ENCODE peak calls at places on chromosomes 16 and 17, in eight cellular contexts. One of them, this sample, is unnamed.

GRCh38 chr16:13291934-13292333 is 390.5 kb downstream of the SHISA9 start:
- DNase-seq in stimulated activated CD4-positive, alpha-beta T cell treated with anti-CD3 and anti-CD28 coated beads, TNF-alpha, amount 100 ng/mL, for 1 hour: no peak
- DNase-seq in posterior cingulate gyrus: no peak
- DNase-seq in globus pallidus: no peak
- DNase-seq in NCI-H1417: no peak
- DNase-seq in Caco-2: no peak
- DNase-seq in naive thymus-derived CD8-positive, alpha-beta T cell: no peak
- DNase-seq in neural crest cell: peak; percentile 18
- DNase-seq in this sample: no peak

GRCh38 chr16:70331588-70332358 is 14.9 kb upstream of the DDX19A start:
- DNase-seq in naive thymus-derived CD8-positive, alpha-beta T cell: peak; percentile 19
- DNase-seq in globus pallidus: no peak
- DNase-seq in stimulated activated CD4-positive, alpha-beta T cell treated with anti-CD3 and anti-CD28 coated beads, TNF-alpha, amount 100 ng/mL, for 1 hour: no peak
- DNase-seq in NCI-H1417: peak; percentile 11
- DNase-seq in posterior cingulate gyrus: peak; percentile 86
- DNase-seq in neural crest cell: peak; percentile 4
- DNase-seq in Caco-2: no peak
- DNase-seq in this sample: peak; percentile 48

GRCh38 chr16:58324792-58325191 is 30.0 kb upstream of the PRSS54 start:
- DNase-seq in NCI-H1417: peak; percentile 47
- DNase-seq in stimulated activated CD4-positive, alpha-beta T cell treated with anti-CD3 and anti-CD28 coated beads, TNF-alpha, amount 100 ng/mL, for 1 hour: no peak
- DNase-seq in posterior cingulate gyrus: no peak
- DNase-seq in naive thymus-derived CD8-positive, alpha-beta T cell: no peak
- DNase-seq in Caco-2: no peak
- DNase-seq in neural crest cell: no peak
- DNase-seq in globus pallidus: no peak
- DNase-seq in this sample: no peak

GRCh38 chr16:57999971-58000705 is at the start of gene ZNF319:
- DNase-seq in globus pallidus: no peak
- DNase-seq in NCI-H1417: peak; percentile 61
- DNase-seq in naive thymus-derived CD8-positive, alpha-beta T cell: no peak
- DNase-seq in stimulated activated CD4-positive, alpha-beta T cell treated with anti-CD3 and anti-CD28 coated beads, TNF-alpha, amount 100 ng/mL, for 1 hour: no peak
- DNase-seq in Caco-2: no peak
- DNase-seq in posterior cingulate gyrus: peak; percentile 97
- DNase-seq in neural crest cell: no peak
- DNase-seq in this sample: no peak

GRCh38 chr17:76264425-76264754 is 758 bp upstream of the UBALD2 start:
- DNase-seq in naive thymus-derived CD8-positive, alpha-beta T cell: no peak
- DNase-seq in stimulated activated CD4-positive, alpha-beta T cell treated with anti-CD3 and anti-CD28 coated beads, TNF-alpha, amount 100 ng/mL, for 1 hour: no peak
- DNase-seq in neural crest cell: no peak
- DNase-seq in posterior cingulate gyrus: no peak
- DNase-seq in globus pallidus: no peak
- DNase-seq in Caco-2: no peak
- DNase-seq in NCI-H1417: no peak
- DNase-seq in this sample: no peak

GRCh38 chr16:84294196-84295142 is at the start of gene WFDC1:
- DNase-seq in globus pallidus: peak; percentile 29
- DNase-seq in NCI-H1417: peak; percentile 58
- DNase-seq in naive thymus-derived CD8-positive, alpha-beta T cell: no peak
- DNase-seq in Caco-2: no peak
- DNase-seq in posterior cingulate gyrus: peak; percentile 88
- DNase-seq in stimulated activated CD4-positive, alpha-beta T cell treated with anti-CD3 and anti-CD28 coated beads, TNF-alpha, amount 100 ng/mL, for 1 hour: no peak
- DNase-seq in neural crest cell: no peak
- DNase-seq in this sample: no peak

GRCh38 chr16:85420501-85421337 is 192.4 kb upstream of the GSE1 start:
- DNase-seq in posterior cingulate gyrus: peak; percentile 89
- DNase-seq in Caco-2: peak; percentile 39
- DNase-seq in globus pallidus: no peak
- DNase-seq in naive thymus-derived CD8-positive, alpha-beta T cell: peak; percentile 80
- DNase-seq in stimulated activated CD4-positive, alpha-beta T cell treated with anti-CD3 and anti-CD28 coated beads, TNF-alpha, amount 100 ng/mL, for 1 hour: peak; percentile 18
- DNase-seq in NCI-H1417: no peak
- DNase-seq in neural crest cell: peak; percentile 72
- DNase-seq in this sample: no peak

GRCh38 chr16:13231365-13231764 is 330.0 kb downstream of the SHISA9 start:
- DNase-seq in naive thymus-derived CD8-positive, alpha-beta T cell: no peak
- DNase-seq in Caco-2: no peak
- DNase-seq in posterior cingulate gyrus: no peak
- DNase-seq in neural crest cell: no peak
- DNase-seq in globus pallidus: no peak
- DNase-seq in stimulated activated CD4-positive, alpha-beta T cell treated with anti-CD3 and anti-CD28 coated beads, TNF-alpha, amount 100 ng/mL, for 1 hour: no peak
- DNase-seq in NCI-H1417: no peak
- DNase-seq in this sample: no peak

GRCh38 chr17:29063992-29064391 is 21.1 kb downstream of the PIPOX start:
- DNase-seq in naive thymus-derived CD8-positive, alpha-beta T cell: no peak
- DNase-seq in globus pallidus: no peak
- DNase-seq in posterior cingulate gyrus: no peak
- DNase-seq in neural crest cell: no peak
- DNase-seq in Caco-2: no peak
- DNase-seq in stimulated activated CD4-positive, alpha-beta T cell treated with anti-CD3 and anti-CD28 coated beads, TNF-alpha, amount 100 ng/mL, for 1 hour: no peak
- DNase-seq in NCI-H1417: no peak
- DNase-seq in this sample: no peak

GRCh38 chr17:83180264-83180995 is 101.0 kb downstream of the METRNL start:
- DNase-seq in Caco-2: no peak
- DNase-seq in NCI-H1417: peak; percentile 25
- DNase-seq in neural crest cell: no peak
- DNase-seq in naive thymus-derived CD8-positive, alpha-beta T cell: no peak
- DNase-seq in globus pallidus: no peak
- DNase-seq in posterior cingulate gyrus: peak; percentile 57
- DNase-seq in stimulated activated CD4-positive, alpha-beta T cell treated with anti-CD3 and anti-CD28 coated beads, TNF-alpha, amount 100 ng/mL, for 1 hour: no peak
- DNase-seq in this sample: no peak

GRCh38 chr16:53566568-53566967 is 63.6 kb upstream of the AKTIP start:
- DNase-seq in neural crest cell: no peak
- DNase-seq in Caco-2: no peak
- DNase-seq in NCI-H1417: peak; percentile 68
- DNase-seq in posterior cingulate gyrus: no peak
- DNase-seq in naive thymus-derived CD8-positive, alpha-beta T cell: no peak
- DNase-seq in stimulated activated CD4-positive, alpha-beta T cell treated with anti-CD3 and anti-CD28 coated beads, TNF-alpha, amount 100 ng/mL, for 1 hour: no peak
- DNase-seq in globus pallidus: no peak
- DNase-seq in this sample: no peak

GRCh38 chr17:4559139-4559791 is 1.1 kb downstream of the GGT6 start:
- DNase-seq in stimulated activated CD4-positive, alpha-beta T cell treated with anti-CD3 and anti-CD28 coated beads, TNF-alpha, amount 100 ng/mL, for 1 hour: no peak
- DNase-seq in posterior cingulate gyrus: peak; percentile 80
- DNase-seq in NCI-H1417: no peak
- DNase-seq in naive thymus-derived CD8-positive, alpha-beta T cell: no peak
- DNase-seq in Caco-2: no peak
- DNase-seq in neural crest cell: no peak
- DNase-seq in globus pallidus: no peak
- DNase-seq in this sample: no peak

GRCh38 chr17:78764871-78765270 is 17.2 kb downstream of the CYTH1 start:
- DNase-seq in NCI-H1417: no peak
- DNase-seq in posterior cingulate gyrus: peak; percentile 88
- DNase-seq in globus pallidus: peak; percentile 78
- DNase-seq in naive thymus-derived CD8-positive, alpha-beta T cell: no peak
- DNase-seq in stimulated activated CD4-positive, alpha-beta T cell treated with anti-CD3 and anti-CD28 coated beads, TNF-alpha, amount 100 ng/mL, for 1 hour: no peak
- DNase-seq in Caco-2: no peak
- DNase-seq in neural crest cell: no peak
- DNase-seq in this sample: no peak

GRCh38 chr17:49715717-49716279 is 8.0 kb upstream of the SLC35B1 start:
- DNase-seq in globus pallidus: no peak
- DNase-seq in neural crest cell: no peak
- DNase-seq in posterior cingulate gyrus: no peak
- DNase-seq in Caco-2: no peak
- DNase-seq in stimulated activated CD4-positive, alpha-beta T cell treated with anti-CD3 and anti-CD28 coated beads, TNF-alpha, amount 100 ng/mL, for 1 hour: peak; percentile 12
- DNase-seq in NCI-H1417: peak; percentile 88
- DNase-seq in naive thymus-derived CD8-positive, alpha-beta T cell: no peak
- DNase-seq in this sample: peak; percentile 41

GRCh38 chr16:87698241-87698640 is 67.5 kb downstream of the KLHDC4 start:
- DNase-seq in naive thymus-derived CD8-positive, alpha-beta T cell: no peak
- DNase-seq in posterior cingulate gyrus: no peak
- DNase-seq in stimulated activated CD4-positive, alpha-beta T cell treated with anti-CD3 and anti-CD28 coated beads, TNF-alpha, amount 100 ng/mL, for 1 hour: no peak
- DNase-seq in globus pallidus: no peak
- DNase-seq in neural crest cell: no peak
- DNase-seq in NCI-H1417: no peak
- DNase-seq in Caco-2: no peak
- DNase-seq in this sample: no peak

GRCh38 chr17:33982872-33983271 is 272.2 kb upstream of the CCL2 start:
- DNase-seq in NCI-H1417: peak; percentile 26
- DNase-seq in Caco-2: no peak
- DNase-seq in naive thymus-derived CD8-positive, alpha-beta T cell: no peak
- DNase-seq in globus pallidus: no peak
- DNase-seq in neural crest cell: no peak
- DNase-seq in posterior cingulate gyrus: no peak
- DNase-seq in stimulated activated CD4-positive, alpha-beta T cell treated with anti-CD3 and anti-CD28 coated beads, TNF-alpha, amount 100 ng/mL, for 1 hour: no peak
- DNase-seq in this sample: no peak

GRCh38 chr16:49858200-49859129 is 2.6 kb upstream of the ZNF423 start:
- DNase-seq in NCI-H1417: peak; percentile 46
- DNase-seq in stimulated activated CD4-positive, alpha-beta T cell treated with anti-CD3 and anti-CD28 coated beads, TNF-alpha, amount 100 ng/mL, for 1 hour: no peak
- DNase-seq in globus pallidus: no peak
- DNase-seq in posterior cingulate gyrus: peak; percentile 88
- DNase-seq in neural crest cell: peak; percentile 48
- DNase-seq in Caco-2: no peak
- DNase-seq in naive thymus-derived CD8-positive, alpha-beta T cell: no peak
- DNase-seq in this sample: peak; percentile 42

GRCh38 chr16:4888428-4889135 is 41.3 kb downstream of the UBN1 start:
- DNase-seq in neural crest cell: no peak
- DNase-seq in Caco-2: no peak
- DNase-seq in globus pallidus: no peak
- DNase-seq in stimulated activated CD4-positive, alpha-beta T cell treated with anti-CD3 and anti-CD28 coated beads, TNF-alpha, amount 100 ng/mL, for 1 hour: no peak
- DNase-seq in posterior cingulate gyrus: no peak
- DNase-seq in NCI-H1417: no peak
- DNase-seq in naive thymus-derived CD8-positive, alpha-beta T cell: no peak
- DNase-seq in this sample: peak; percentile 28

GRCh38 chr16:10929853-10930754 is 12.2 kb downstream of the DEXI start:
- DNase-seq in globus pallidus: no peak
- DNase-seq in stimulated activated CD4-positive, alpha-beta T cell treated with anti-CD3 and anti-CD28 coated beads, TNF-alpha, amount 100 ng/mL, for 1 hour: no peak
- DNase-seq in neural crest cell: no peak
- DNase-seq in naive thymus-derived CD8-positive, alpha-beta T cell: no peak
- DNase-seq in Caco-2: no peak
- DNase-seq in NCI-H1417: peak; percentile 8
- DNase-seq in posterior cingulate gyrus: no peak
- DNase-seq in this sample: no peak

GRCh38 chr17:76579281-76579680 is 6.4 kb downstream of the ST6GALNAC2 start:
- DNase-seq in globus pallidus: no peak
- DNase-seq in naive thymus-derived CD8-positive, alpha-beta T cell: no peak
- DNase-seq in Caco-2: no peak
- DNase-seq in NCI-H1417: no peak
- DNase-seq in stimulated activated CD4-positive, alpha-beta T cell treated with anti-CD3 and anti-CD28 coated beads, TNF-alpha, amount 100 ng/mL, for 1 hour: no peak
- DNase-seq in neural crest cell: no peak
- DNase-seq in posterior cingulate gyrus: no peak
- DNase-seq in this sample: no peak

This sample was measured in G401.